ENCODE peak calls at places on chromosomes 12 and 14, in ten cellular contexts. O, J, P, H, K, C, T, N, S and U are unnamed samples.

GRCh38 chr14:95346820-95347219 is 27.1 kb upstream of the CLMN start:
- DNase-seq in O (peak; percentile 85), J (no peak), P (no peak), H (no peak), K (peak; percentile 2), C (no peak), T (peak; percentile 23), N (no peak), S (no peak), U (no peak)

GRCh38 chr12:63917864-63918742 is 73.6 kb downstream of the SRGAP1 start:
- DNase-seq in O (no peak), J (no peak), P (peak; percentile 46), H (peak; percentile 54), K (peak; percentile 87), C (no peak), T (peak; percentile 98), N (peak; percentile 45), S (no peak), U (no peak)

GRCh38 chr14:93295541-93296220 is 37.2 kb downstream of the BTBD7 start:
- DNase-seq in O (no peak), J (no peak), P (no peak), H (no peak), K (no peak), C (no peak), T (no peak), N (peak; percentile 68), S (no peak), U (no peak)

GRCh38 chr14:65446159-65446558 is 33.6 kb downstream of the FUT8 start:
- DNase-seq in O (peak; percentile 61), J (no peak), P (no peak), H (no peak), K (peak; percentile 17), C (no peak), T (peak; percentile 47), N (peak; percentile 4), S (no peak), U (no peak)

GRCh38 chr12:15256760-15257159 is 35.5 kb upstream of the RERG start:
- DNase-seq in O (no peak), J (no peak), P (peak; percentile 6), H (peak; percentile 29), K (peak; percentile 4), C (no peak), T (peak; percentile 93), N (peak; percentile 75), S (no peak), U (peak; percentile 28)

GRCh38 chr12:95169368-95169767 is 47.9 kb downstream of the FGD6 start:
- DNase-seq in O (no peak), J (no peak), P (peak; percentile 51), H (peak; percentile 31), K (peak; percentile 71), C (no peak), T (peak; percentile 95), N (no peak), S (no peak), U (no peak)

GRCh38 chr14:103100281-103101121 is 6.0 kb downstream of the EXOC3L4 start:
- DNase-seq in O (no peak), J (no peak), P (no peak), H (no peak), K (no peak), C (no peak), T (no peak), N (no peak), S (no peak), U (no peak)

GRCh38 chr12:108447168-108447840 is 67.8 kb upstream of the FICD start:
- DNase-seq in O (no peak), J (no peak), P (no peak), H (no peak), K (peak; percentile 70), C (no peak), T (peak; percentile 46), N (no peak), S (no peak), U (no peak)

GRCh38 chr12:115960868-115961802 is 316.4 kb downstream of the MED13L start:
- DNase-seq in O (no peak), J (no peak), P (no peak), H (no peak), K (no peak), C (peak; percentile 25), T (no peak), N (no peak), S (no peak), U (no peak)

GRCh38 chr12:90233168-90234100 is 524.8 kb upstream of the ATP2B1 start:
- DNase-seq in O (no peak), J (no peak), P (no peak), H (no peak), K (no peak), C (no peak), T (peak; percentile 47), N (no peak), S (no peak), U (no peak)

GRCh38 chr14:80206351-80206750 is 5.0 kb downstream of the DIO2 start:
- DNase-seq in O (no peak), J (no peak), P (no peak), H (no peak), K (no peak), C (no peak), T (no peak), N (no peak), S (no peak), U (no peak)

GRCh38 chr12:19648173-19648572 is 208.9 kb downstream of the AEBP2 start:
- DNase-seq in O (no peak), J (no peak), P (no peak), H (no peak), K (peak; percentile 41), C (no peak), T (no peak), N (no peak), S (no peak), U (no peak)